ENCODE peak calls at places on chromosome 5, in four cellular contexts. One of them, this sample, is unnamed.

GRCh38 chr5:126633552-126633951 is 32.8 kb downstream of the PHAX start:
- DNase-seq in IMR-90: no peak
- DNase-seq in left lung: no peak
- DNase-seq in H9: no peak
- DNase-seq in this sample: no peak

GRCh38 chr5:50727149-50727496 is 60.7 kb downstream of the PARP8 start:
- DNase-seq in IMR-90: no peak
- DNase-seq in left lung: no peak
- DNase-seq in H9: no peak
- DNase-seq in this sample: no peak

GRCh38 chr5:173233347-173234128 is 1.5 kb downstream of the NKX2-5 start:
- DNase-seq in IMR-90: no peak
- DNase-seq in left lung: peak; percentile 43
- DNase-seq in H9: peak; percentile 46
- DNase-seq in this sample: peak; percentile 42

GRCh38 chr5:161546463-161547301 is at the start of gene GABRB2:
- DNase-seq in IMR-90: no peak
- DNase-seq in left lung: peak; percentile 80
- DNase-seq in H9: peak; percentile 45
- DNase-seq in this sample: peak; percentile 79

GRCh38 chr5:132094393-132095076 is 20.9 kb downstream of the CSF2 start:
- DNase-seq in IMR-90: peak; percentile 99
- DNase-seq in left lung: no peak
- DNase-seq in H9: peak; percentile 15
- DNase-seq in this sample: peak; percentile 39

GRCh38 chr5:147483197-147483790 is 26.6 kb downstream of the DPYSL3 start:
- DNase-seq in IMR-90: peak; percentile 48
- DNase-seq in left lung: no peak
- DNase-seq in H9: no peak
- DNase-seq in this sample: no peak

GRCh38 chr5:147522435-147522834 is 12.6 kb upstream of the DPYSL3 start:
- DNase-seq in IMR-90: peak; percentile 83
- DNase-seq in left lung: no peak
- DNase-seq in H9: no peak
- DNase-seq in this sample: no peak

GRCh38 chr5:152542741-152543140 is 137.7 kb upstream of the NMUR2 start:
- DNase-seq in IMR-90: no peak
- DNase-seq in left lung: no peak
- DNase-seq in H9: peak; percentile 68
- DNase-seq in this sample: no peak

GRCh38 chr5:174589011-174589410 is 135.4 kb upstream of the MSX2 start:
- DNase-seq in IMR-90: no peak
- DNase-seq in left lung: no peak
- DNase-seq in H9: no peak
- DNase-seq in this sample: no peak

GRCh38 chr5:172956936-172957335 is 2.3 kb upstream of the RPL26L1 start:
- DNase-seq in IMR-90: no peak
- DNase-seq in left lung: no peak
- DNase-seq in H9: no peak
- DNase-seq in this sample: no peak

GRCh38 chr5:77418601-77419591 is 73.2 kb downstream of the WDR41 start:
- DNase-seq in IMR-90: peak; percentile 45
- DNase-seq in left lung: no peak
- DNase-seq in H9: no peak
- DNase-seq in this sample: no peak

GRCh38 chr5:3027185-3027865 is 275.8 kb upstream of the IRX2 start:
- DNase-seq in IMR-90: no peak
- DNase-seq in left lung: peak; percentile 55
- DNase-seq in H9: no peak
- DNase-seq in this sample: no peak
- H3K9me3 ChIP-seq in IMR-90: peaks cover 43% of the 10 kb centered on the region
- H3K9me3 ChIP-seq in left lung: no peaks in the 10 kb centered on the region
- H3K9me3 ChIP-seq in H9: no peaks in the 10 kb centered on the region
- H3K9me3 ChIP-seq in this sample: no peaks in the 10 kb centered on the region

GRCh38 chr5:95178046-95178651 is 106.7 kb downstream of the MCTP1 start:
- DNase-seq in IMR-90: no peak
- DNase-seq in left lung: no peak
- DNase-seq in H9: peak; percentile 95
- DNase-seq in this sample: no peak
- TF ChIP-seq CTCF in IMR-90: no peak
- TF ChIP-seq CTCF in left lung: no peak
- TF ChIP-seq CTCF in H9: peak; percentile 73
- TF ChIP-seq CTCF in this sample: no peak

GRCh38 chr5:141306630-141307029 is 2.8 kb upstream of the SLC25A2 start:
- DNase-seq in IMR-90: no peak
- DNase-seq in left lung: no peak
- DNase-seq in H9: no peak
- DNase-seq in this sample: no peak
- H3K9me3 ChIP-seq in IMR-90: peaks cover 47% of the 10 kb centered on the region
- H3K9me3 ChIP-seq in left lung: no peaks in the 10 kb centered on the region
- H3K9me3 ChIP-seq in H9: no peaks in the 10 kb centered on the region
- H3K9me3 ChIP-seq in this sample: no peaks in the 10 kb centered on the region

DNA sequence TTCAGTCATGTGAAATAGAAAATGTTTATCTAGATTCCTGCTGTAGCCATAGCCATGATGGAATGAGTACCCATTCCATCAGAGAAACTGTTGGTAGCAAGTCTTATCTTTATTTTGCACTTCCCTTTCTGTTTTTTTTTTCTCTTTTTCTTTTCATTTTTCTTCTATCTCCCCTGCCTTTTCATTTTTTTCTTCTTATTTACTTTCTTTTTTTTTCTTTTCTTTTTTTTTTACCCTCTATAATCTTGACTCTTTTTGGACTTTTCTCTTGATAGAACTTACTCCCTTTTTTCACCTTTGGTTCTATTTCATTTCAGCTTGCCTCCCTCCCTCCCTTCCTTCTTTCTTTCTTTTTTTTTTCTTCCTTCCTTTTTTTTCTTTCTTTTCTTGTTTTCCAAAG is 15.4 kb downstream of the SLC25A46 start:
- DNase-seq in IMR-90: no peak
- DNase-seq in left lung: no peak
- DNase-seq in H9: no peak
- DNase-seq in this sample: no peak
- TF ChIP-seq CTCF in IMR-90: no peak
- TF ChIP-seq CTCF in left lung: no peak
- TF ChIP-seq CTCF in H9: no peak
- TF ChIP-seq CTCF in this sample: no peak

GRCh38 chr5:149402291-149402690 is 23.2 kb upstream of the IL17B start:
- DNase-seq in IMR-90: no peak
- DNase-seq in left lung: no peak
- DNase-seq in H9: no peak
- DNase-seq in this sample: no peak
- H3K9me3 ChIP-seq in IMR-90: no peaks in the 10 kb centered on the region
- H3K9me3 ChIP-seq in left lung: no peaks in the 10 kb centered on the region
- H3K9me3 ChIP-seq in H9: no peaks in the 10 kb centered on the region
- H3K9me3 ChIP-seq in this sample: no peaks in the 10 kb centered on the region

GRCh38 chr5:98349251-98349989 is 424.0 kb upstream of the RGMB start:
- DNase-seq in IMR-90: peak; percentile 86
- DNase-seq in left lung: no peak
- DNase-seq in H9: no peak
- DNase-seq in this sample: no peak
- TF ChIP-seq CTCF in IMR-90: peak; percentile 83
- TF ChIP-seq CTCF in left lung: no peak
- TF ChIP-seq CTCF in H9: peak; percentile 83
- TF ChIP-seq CTCF in this sample: no peak

GRCh38 chr5:141354900-141355469 is at the start of gene PCDHGA4:
- DNase-seq in IMR-90: peak; percentile 28
- DNase-seq in left lung: no peak
- DNase-seq in H9: no peak
- DNase-seq in this sample: no peak
- H3K9me3 ChIP-seq in IMR-90: peaks cover 55% of the 10 kb centered on the region
- H3K9me3 ChIP-seq in left lung: no peaks in the 10 kb centered on the region
- H3K9me3 ChIP-seq in H9: peaks cover 33% of the 10 kb centered on the region
- H3K9me3 ChIP-seq in this sample: no peaks in the 10 kb centered on the region

GRCh38 chr5:72848474-72849428 is 32.3 kb downstream of the TNPO1 start:
- DNase-seq in IMR-90: peak; percentile 29
- DNase-seq in left lung: peak; percentile 90
- DNase-seq in H9: no peak
- DNase-seq in this sample: peak; percentile 62
- TF ChIP-seq CTCF in IMR-90: no peak
- TF ChIP-seq CTCF in left lung: no peak
- TF ChIP-seq CTCF in H9: no peak
- TF ChIP-seq CTCF in this sample: no peak

GRCh38 chr5:180259260-180259611 is 32.6 kb downstream of the MAPK9 start:
- DNase-seq in IMR-90: peak; percentile 1
- DNase-seq in left lung: no peak
- DNase-seq in H9: no peak
- DNase-seq in this sample: no peak
- H3K9me3 ChIP-seq in IMR-90: peaks cover 73% of the 10 kb centered on the region
- H3K9me3 ChIP-seq in left lung: peaks cover 7% of the 10 kb centered on the region
- H3K9me3 ChIP-seq in H9: peaks cover 98% of the 10 kb centered on the region
- H3K9me3 ChIP-seq in this sample: no peaks in the 10 kb centered on the region

This sample was measured in pancreas.